ENCODE peak calls at places on chromosomes 13 and 19, in eight cellular contexts. X, D, L, C, R, I, O and E are unnamed samples. For H3K27me3, the result is how much of the 10 kb centered on the place peaks cover.

GRCh38 chr13:30872685-30873443 is 33.2 kb upstream of the MEDAG start:
- DNase-seq in X (peak), D (no peak), L (no peak), C (no peak), R (peak), I (no peak), O (no peak), E (peak)

GRCh38 chr13:70490320-70490935 is 382.2 kb upstream of the KLHL1 start:
- DNase-seq in X (no peak), D (no peak), L (no peak), C (no peak), R (no peak), I (no peak), O (no peak), E (no peak)

GRCh38 chr13:57624565-57625435 is 6.7 kb upstream of the PCDH17 start:
- DNase-seq in X (peak), D (no peak), L (no peak), C (peak), R (peak), I (no peak), O (no peak), E (peak)

GRCh38 chr19:9883231-9883758 is 48.2 kb downstream of the PIN1 start:
- DNase-seq in X (no peak), D (no peak), L (peak), C (no peak), R (peak), I (no peak), O (peak), E (no peak)

GRCh38 chr19:54572696-54573311 is 786 bp upstream of the LILRA2 start:
- DNase-seq in X (peak), D (no peak), L (no peak), C (no peak), R (no peak), I (peak), O (no peak), E (no peak)

GRCh38 chr19:19115954-19116353 is 22.3 kb downstream of the TMEM161A start:
- DNase-seq in X (peak), D (no peak), L (peak), C (peak), R (no peak), I (no peak), O (no peak), E (no peak)

GRCh38 chr13:101751488-101751887 is 299.0 kb downstream of the ITGBL1 start:
- DNase-seq in X (no peak), D (no peak), L (peak), C (no peak), R (peak), I (no peak), O (no peak), E (no peak)

GRCh38 chr13:73074101-73074500 is 15.3 kb downstream of the KLF5 start:
- DNase-seq in X (no peak), D (no peak), L (no peak), C (no peak), R (no peak), I (no peak), O (no peak), E (no peak)

GRCh38 chr13:98004107-98004506 is 50.6 kb downstream of the IPO5 start:
- DNase-seq in X (no peak), D (no peak), L (no peak), C (no peak), R (no peak), I (no peak), O (no peak), E (no peak)

GRCh38 chr19:36031308-36031707 is 1.4 kb downstream of the CLIP3 start:
- DNase-seq in X (no peak), D (no peak), L (no peak), C (no peak), R (no peak), I (no peak), O (no peak), E (no peak)

GRCh38 chr19:10271543-10272086 is 695 bp downstream of the ICAM1 start:
- DNase-seq in X (no peak), D (no peak), L (no peak), C (peak), R (no peak), I (no peak), O (no peak), E (no peak)

GRCh38 chr13:106132216-106132615 is 403.2 kb downstream of the EFNB2 start:
- DNase-seq in X (no peak), D (no peak), L (no peak), C (no peak), R (no peak), I (no peak), O (no peak), E (no peak)

GRCh38 chr13:29369060-29369743 is 226.3 kb downstream of the SLC7A1 start:
- DNase-seq in X (no peak), D (no peak), L (peak), C (no peak), R (peak), I (no peak), O (no peak), E (no peak)

GRCh38 chr19:2061936-2062729 is 11.1 kb upstream of the MKNK2 start:
- DNase-seq in X (no peak), D (no peak), L (no peak), C (no peak), R (no peak), I (no peak), O (no peak), E (no peak)

GRCh38 chr19:17758528-17758927 is 7.3 kb downstream of the FCHO1 start:
- DNase-seq in X (no peak), D (no peak), L (no peak), C (no peak), R (no peak), I (no peak), O (no peak), E (no peak)

GRCh38 chr19:29583196-29584006 is 22.7 kb upstream of the POP4 start:
- DNase-seq in X (no peak), D (no peak), L (no peak), C (no peak), R (peak), I (no peak), O (no peak), E (no peak)

GRCh38 chr13:108957369-108958012 is 328.1 kb downstream of the MYO16 start:
- DNase-seq in X (peak), D (no peak), L (peak), C (no peak), R (peak), I (no peak), O (no peak), E (peak)

GRCh38 chr13:36358352-36358751 is 12.2 kb upstream of the SPART start:
- DNase-seq in X (no peak), D (no peak), L (no peak), C (no peak), R (no peak), I (no peak), O (no peak), E (no peak)

GRCh38 chr19:50817941-50818858 is 5.4 kb downstream of the KLK1 start:
- DNase-seq in X (no peak), D (no peak), L (peak), C (peak), R (no peak), I (peak), O (peak), E (no peak)

GRCh38 chr19:42657551-42657950 is 62.8 kb upstream of the CEACAM8 start:
- DNase-seq in X (no peak), D (no peak), L (no peak), C (no peak), R (peak), I (no peak), O (no peak), E (no peak)

GRCh38 chr19:33778089-33778791 is 18.4 kb upstream of the KCTD15 start:
- DNase-seq in X (peak), D (no peak), L (peak), C (peak), R (peak), I (peak), O (peak), E (no peak)

GRCh38 chr13:113404723-113405471 is 41.0 kb upstream of the GRTP1 start:
- DNase-seq in X (no peak), D (no peak), L (no peak), C (no peak), R (no peak), I (no peak), O (peak), E (no peak)

GRCh38 chr13:75713852-75714251 is 77.7 kb downstream of the LMO7 start:
- DNase-seq in X (no peak), D (no peak), L (no peak), C (no peak), R (no peak), I (no peak), O (no peak), E (no peak)

GRCh38 chr19:17220207-17220758 is 5.1 kb downstream of the USE1 start:
- DNase-seq in X (no peak), D (no peak), L (peak), C (peak), R (no peak), I (no peak), O (no peak), E (no peak)

GRCh38 chr13:80100636-80101035 is 240.3 kb downstream of the SPRY2 start:
- DNase-seq in X (no peak), D (no peak), L (no peak), C (no peak), R (no peak), I (no peak), O (no peak), E (no peak)

GRCh38 chr19:18659281-18660050 is 22.6 kb downstream of the KLHL26 start:
- DNase-seq in X (peak), D (no peak), L (no peak), C (no peak), R (no peak), I (peak), O (peak), E (no peak)

GRCh38 chr13:24050292-24050711 is 110.2 kb upstream of the SPATA13 start:
- DNase-seq in X (no peak), D (no peak), L (peak), C (no peak), R (peak), I (peak), O (no peak), E (no peak)

GRCh38 chr13:24052547-24052981 is 108.0 kb upstream of the SPATA13 start:
- DNase-seq in X (no peak), D (no peak), L (no peak), C (peak), R (no peak), I (no peak), O (no peak), E (no peak)

GRCh38 chr13:24050796-24051715 is 109.5 kb upstream of the SPATA13 start:
- DNase-seq in X (no peak), D (no peak), L (no peak), C (no peak), R (peak), I (no peak), O (no peak), E (no peak)

GRCh38 chr13:24053505-24054251 is 106.8 kb upstream of the SPATA13 start:
- DNase-seq in X (no peak), D (no peak), L (peak), C (peak), R (peak), I (no peak), O (no peak), E (peak)
- TF ChIP-seq CTCF in X (peak), D (peak), L (peak), C (peak), R (peak), I (peak), O (peak), E (peak)

GRCh38 chr13:24679686-24680085 is 522 bp upstream of the ATP12A start:
- DNase-seq in X (no peak), D (no peak), L (no peak), C (no peak), R (no peak), I (no peak), O (no peak), E (no peak)
- H3K27me3 ChIP-seq in X (under half), D (under half), L (under half), C (under half), R (under half), I (half or more), O (under half), E (under half)

GRCh38 chr19:4199699-4200293 is 17.3 kb downstream of the ANKRD24 start:
- DNase-seq in X (no peak), D (no peak), L (no peak), C (peak), R (no peak), I (no peak), O (no peak), E (no peak)
- TF ChIP-seq CTCF in X (no peak), D (no peak), L (peak), C (peak), R (no peak), I (no peak), O (no peak), E (no peak)

GRCh38 chr13:111900390-111901180 is 166.4 kb upstream of the SOX1 start:
- DNase-seq in X (no peak), D (no peak), L (no peak), C (no peak), R (no peak), I (no peak), O (no peak), E (no peak)
- H3K27me3 ChIP-seq in X (under half), D (under half), L (half or more), C (under half), R (under half), I (half or more), O (under half), E (under half)

GRCh38 chr19:3469638-3470499 is 10.5 kb downstream of the SMIM24 start:
- DNase-seq in X (no peak), D (no peak), L (no peak), C (no peak), R (no peak), I (no peak), O (no peak), E (no peak)
- TF ChIP-seq CTCF in X (no peak), D (no peak), L (no peak), C (no peak), R (no peak), I (no peak), O (no peak), E (no peak)

DNA sequence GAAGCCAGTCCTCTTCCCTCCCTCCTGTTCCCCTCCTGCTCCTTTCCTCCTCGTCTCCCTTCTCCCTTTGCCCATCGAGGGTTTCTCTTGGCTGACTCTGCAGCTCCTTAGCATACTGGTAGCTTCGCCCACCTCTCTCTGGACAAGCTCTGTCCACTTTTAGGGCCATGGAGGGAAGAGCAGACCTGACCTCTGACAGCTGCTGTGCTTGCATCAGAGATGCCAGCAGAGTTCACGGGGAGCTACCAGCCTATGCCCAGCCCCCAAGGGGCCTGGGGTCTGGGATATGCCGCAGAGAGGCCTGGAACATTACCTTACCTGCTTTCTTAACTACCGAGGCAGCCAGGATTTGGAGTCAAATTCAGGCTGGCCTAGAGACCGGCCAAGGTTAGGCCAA is 19.7 kb downstream of the LYL1 start:
- DNase-seq in X (no peak), D (no peak), L (no peak), C (no peak), R (no peak), I (no peak), O (no peak), E (no peak)
- H3K27me3 ChIP-seq in X (under half), D (under half), L (under half), C (under half), R (under half), I (under half), O (under half), E (under half)

GRCh38 chr19:3220576-3220975 is 3.9 kb upstream of the CELF5 start:
- DNase-seq in X (no peak), D (no peak), L (no peak), C (no peak), R (no peak), I (no peak), O (no peak), E (no peak)

GRCh38 chr19:3225677-3226093 is 1.2 kb downstream of the CELF5 start:
- DNase-seq in X (no peak), D (no peak), L (no peak), C (no peak), R (no peak), I (no peak), O (no peak), E (no peak)

GRCh38 chr19:3222709-3223108 is 1.8 kb upstream of the CELF5 start:
- DNase-seq in X (no peak), D (no peak), L (no peak), C (no peak), R (no peak), I (no peak), O (no peak), E (no peak)

GRCh38 chr19:3227054-3227626 is 2.7 kb downstream of the CELF5 start:
- DNase-seq in X (no peak), D (no peak), L (no peak), C (no peak), R (no peak), I (no peak), O (no peak), E (no peak)

GRCh38 chr19:3224346-3225325 is at the start of gene CELF5:
- DNase-seq in X (no peak), D (no peak), L (peak), C (peak), R (no peak), I (peak), O (peak), E (no peak)
- TF ChIP-seq CTCF in X (peak), D (peak), L (peak), C (peak), R (no peak), I (peak), O (peak), E (no peak)